ENCODE peak calls at places on chromosomes 11 and 22, in four cellular contexts. One of them, this sample, is unnamed.

GRCh38 chr11:119432484-119433368 is 9.8 kb upstream of the THY1 start:
- DNase-seq in sigmoid colon: no peak
- DNase-seq in colonic mucosa: no peak
- DNase-seq in choroid plexus epithelial cell: peak
- DNase-seq in this sample: no peak

GRCh38 chr22:24496234-24496633 is 1.1 kb downstream of the UPB1 start:
- DNase-seq in sigmoid colon: no peak
- DNase-seq in colonic mucosa: no peak
- DNase-seq in choroid plexus epithelial cell: no peak
- DNase-seq in this sample: no peak

GRCh38 chr11:31825453-31826391 is 14.6 kb upstream of the PAX6 start:
- DNase-seq in sigmoid colon: no peak
- DNase-seq in colonic mucosa: no peak
- DNase-seq in choroid plexus epithelial cell: no peak
- DNase-seq in this sample: peak

GRCh38 chr11:118230088-118230487 is 5.3 kb upstream of the JAML start:
- DNase-seq in sigmoid colon: no peak
- DNase-seq in colonic mucosa: no peak
- DNase-seq in choroid plexus epithelial cell: no peak
- DNase-seq in this sample: no peak

GRCh38 chr22:36379593-36380361 is 8.0 kb downstream of the MYH9 start:
- DNase-seq in sigmoid colon: no peak
- DNase-seq in colonic mucosa: no peak
- DNase-seq in choroid plexus epithelial cell: peak
- DNase-seq in this sample: no peak

GRCh38 chr11:113874920-113875413 is 405 bp downstream of the USP28 start:
- DNase-seq in sigmoid colon: no peak
- DNase-seq in colonic mucosa: peak
- DNase-seq in choroid plexus epithelial cell: peak
- DNase-seq in this sample: no peak

GRCh38 chr11:69010964-69011623 is 2.0 kb downstream of the MRGPRF start:
- DNase-seq in sigmoid colon: peak
- DNase-seq in colonic mucosa: peak
- DNase-seq in choroid plexus epithelial cell: peak
- DNase-seq in this sample: no peak

GRCh38 chr11:57237204-57237681 is at the start of gene APLNR:
- DNase-seq in sigmoid colon: no peak
- DNase-seq in colonic mucosa: no peak
- DNase-seq in choroid plexus epithelial cell: no peak
- DNase-seq in this sample: no peak

GRCh38 chr22:23072035-23072910 is 2.0 kb downstream of the GNAZ start:
- DNase-seq in sigmoid colon: peak
- DNase-seq in colonic mucosa: no peak
- DNase-seq in choroid plexus epithelial cell: no peak
- DNase-seq in this sample: no peak

GRCh38 chr11:38323961-38324761 is 1726.1 kb upstream of the RAG2 start:
- DNase-seq in sigmoid colon: no peak
- DNase-seq in colonic mucosa: no peak
- DNase-seq in choroid plexus epithelial cell: peak
- DNase-seq in this sample: no peak

GRCh38 chr22:19909350-19910179 is 32.0 kb upstream of the COMT start:
- DNase-seq in sigmoid colon: peak
- DNase-seq in colonic mucosa: peak
- DNase-seq in choroid plexus epithelial cell: peak
- DNase-seq in this sample: peak

GRCh38 chr22:29194269-29194668 is 11.4 kb upstream of the EMID1 start:
- DNase-seq in sigmoid colon: no peak
- DNase-seq in colonic mucosa: no peak
- DNase-seq in choroid plexus epithelial cell: no peak
- DNase-seq in this sample: no peak

GRCh38 chr11:16280256-16280682 is 76.1 kb downstream of the SOX6 start:
- DNase-seq in sigmoid colon: peak
- DNase-seq in colonic mucosa: peak
- DNase-seq in choroid plexus epithelial cell: no peak
- DNase-seq in this sample: no peak

GRCh38 chr11:61683961-61684869 is 4.0 kb downstream of the DAGLA start:
- DNase-seq in sigmoid colon: no peak
- DNase-seq in colonic mucosa: no peak
- DNase-seq in choroid plexus epithelial cell: peak
- DNase-seq in this sample: no peak

GRCh38 chr11:103294516-103294915 is 185.3 kb downstream of the DYNC2H1 start:
- DNase-seq in sigmoid colon: no peak
- DNase-seq in colonic mucosa: no peak
- DNase-seq in choroid plexus epithelial cell: no peak
- DNase-seq in this sample: no peak

GRCh38 chr22:26542831-26543230 is 30.6 kb upstream of the TFIP11 start:
- DNase-seq in sigmoid colon: no peak
- DNase-seq in colonic mucosa: no peak
- DNase-seq in choroid plexus epithelial cell: no peak
- DNase-seq in this sample: no peak

GRCh38 chr11:64892411-64892831 is 14.0 kb upstream of the EHD1 start:
- DNase-seq in sigmoid colon: no peak
- DNase-seq in colonic mucosa: peak
- DNase-seq in choroid plexus epithelial cell: no peak
- DNase-seq in this sample: no peak

GRCh38 chr22:26894766-26895485 is 237.5 kb downstream of the MIAT start:
- DNase-seq in sigmoid colon: no peak
- DNase-seq in colonic mucosa: no peak
- DNase-seq in choroid plexus epithelial cell: peak
- DNase-seq in this sample: no peak

DNA sequence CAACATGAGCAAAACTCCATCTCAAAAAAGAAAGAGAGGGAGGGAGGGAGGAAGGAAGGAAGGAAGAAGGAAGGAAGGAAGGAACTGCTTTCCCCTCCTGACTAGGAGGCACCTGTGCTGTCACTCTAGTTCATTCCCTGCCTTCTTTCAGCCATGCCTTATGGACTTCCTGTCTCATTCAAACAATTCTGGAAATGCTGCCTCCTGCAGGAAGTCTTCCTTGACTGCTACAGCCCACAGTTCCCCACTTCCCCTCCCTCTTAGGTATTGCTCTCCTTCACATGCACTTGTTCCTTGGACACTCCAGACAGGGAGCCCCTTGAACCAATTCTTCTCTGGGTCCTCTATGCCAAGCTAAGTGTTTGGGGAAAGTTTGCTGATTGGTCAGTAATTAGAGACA is 31.6 kb upstream of the WNT11 start:
- DNase-seq in sigmoid colon: no peak
- DNase-seq in colonic mucosa: peak
- DNase-seq in choroid plexus epithelial cell: no peak
- DNase-seq in this sample: no peak
- TF ChIP-seq CTCF in sigmoid colon: no peak
- TF ChIP-seq CTCF in colonic mucosa: no peak
- TF ChIP-seq CTCF in choroid plexus epithelial cell: no peak
- TF ChIP-seq CTCF in this sample: no peak

GRCh38 chr11:126076641-126077040 is 14.0 kb upstream of the CDON start:
- DNase-seq in sigmoid colon: no peak
- DNase-seq in colonic mucosa: no peak
- DNase-seq in choroid plexus epithelial cell: no peak
- DNase-seq in this sample: no peak

GRCh38 chr11:126081915-126082250 is 19.2 kb upstream of the CDON start:
- DNase-seq in sigmoid colon: no peak
- DNase-seq in colonic mucosa: no peak
- DNase-seq in choroid plexus epithelial cell: no peak
- DNase-seq in this sample: no peak

GRCh38 chr11:126082251-126083109 is 19.8 kb upstream of the CDON start:
- DNase-seq in sigmoid colon: no peak
- DNase-seq in colonic mucosa: no peak
- DNase-seq in choroid plexus epithelial cell: no peak
- DNase-seq in this sample: no peak

GRCh38 chr11:126080206-126080941 is 17.7 kb upstream of the CDON start:
- DNase-seq in sigmoid colon: no peak
- DNase-seq in colonic mucosa: no peak
- DNase-seq in choroid plexus epithelial cell: no peak
- DNase-seq in this sample: no peak

DNA sequence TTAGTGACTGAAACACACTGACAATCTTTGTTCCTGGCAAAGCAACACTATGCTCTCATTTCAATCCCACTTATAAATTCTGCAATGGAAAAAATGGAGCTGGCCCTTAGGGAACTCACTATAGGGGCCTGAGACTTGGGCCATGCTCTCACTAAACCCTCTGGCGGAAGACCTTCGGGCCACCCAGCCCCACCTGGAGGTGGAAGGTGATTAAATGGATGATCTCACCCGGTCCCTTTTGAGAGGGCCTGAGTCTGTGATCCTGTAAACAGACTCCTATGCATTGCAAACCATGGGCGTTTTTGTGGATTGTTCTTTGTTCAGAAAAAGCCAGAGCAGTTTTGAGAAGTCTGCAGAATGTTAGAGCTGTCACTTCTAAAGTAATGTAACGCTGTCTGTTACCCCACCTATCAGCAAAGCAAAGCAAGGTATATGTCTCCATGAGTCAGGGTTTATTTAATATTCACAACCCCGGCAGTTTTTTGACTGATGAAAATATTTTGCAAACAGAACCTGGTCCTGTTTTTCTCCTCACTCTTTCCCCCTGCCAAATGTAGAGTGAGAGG is 17.1 kb upstream of the CDON start:
- DNase-seq in sigmoid colon: no peak
- DNase-seq in colonic mucosa: no peak
- DNase-seq in choroid plexus epithelial cell: no peak
- DNase-seq in this sample: no peak
- TF ChIP-seq CTCF in sigmoid colon: no peak
- TF ChIP-seq CTCF in colonic mucosa: no peak
- TF ChIP-seq CTCF in choroid plexus epithelial cell: no peak
- TF ChIP-seq CTCF in this sample: no peak

DNA sequence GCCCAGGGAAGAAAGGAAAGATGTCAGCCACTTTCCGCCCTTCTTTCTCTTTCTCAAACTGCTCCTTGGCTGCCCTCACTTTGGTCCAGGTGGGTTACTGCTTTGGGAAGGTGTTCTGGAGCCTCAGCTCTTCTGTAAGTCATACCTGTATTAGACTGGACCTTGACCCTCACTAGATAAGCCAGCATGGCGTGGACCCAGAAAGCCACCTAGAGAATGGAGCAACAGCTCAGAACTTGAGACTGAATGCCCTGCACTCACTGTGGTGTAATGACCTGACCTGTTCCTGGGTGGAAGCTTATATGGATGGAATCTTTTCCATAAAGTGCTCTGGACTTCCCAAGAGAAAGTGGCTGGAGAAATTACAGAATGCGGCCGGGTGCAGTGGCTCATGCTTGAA is 15.6 kb downstream of the ACP2 start:
- DNase-seq in sigmoid colon: no peak
- DNase-seq in colonic mucosa: no peak
- DNase-seq in choroid plexus epithelial cell: no peak
- DNase-seq in this sample: no peak
- TF ChIP-seq CTCF in sigmoid colon: no peak
- TF ChIP-seq CTCF in colonic mucosa: no peak
- TF ChIP-seq CTCF in choroid plexus epithelial cell: no peak
- TF ChIP-seq CTCF in this sample: no peak

GRCh38 chr22:41697126-41697775 is 2.1 kb upstream of the MEI1 start:
- DNase-seq in sigmoid colon: peak
- DNase-seq in colonic mucosa: peak
- DNase-seq in choroid plexus epithelial cell: peak
- DNase-seq in this sample: peak
- TF ChIP-seq CTCF in sigmoid colon: peak
- TF ChIP-seq CTCF in colonic mucosa: peak
- TF ChIP-seq CTCF in choroid plexus epithelial cell: peak
- TF ChIP-seq CTCF in this sample: peak

GRCh38 chr11:34209809-34210208 is 104.4 kb downstream of the NAT10 start:
- DNase-seq in sigmoid colon: no peak
- DNase-seq in colonic mucosa: no peak
- DNase-seq in choroid plexus epithelial cell: no peak
- DNase-seq in this sample: no peak
- TF ChIP-seq CTCF in sigmoid colon: no peak
- TF ChIP-seq CTCF in colonic mucosa: no peak
- TF ChIP-seq CTCF in choroid plexus epithelial cell: peak
- TF ChIP-seq CTCF in this sample: no peak

This sample was measured in GM10248.